ENCODE peak calls at places on chromosome 13, in nine cellular contexts. One of them, this sample, is unnamed.

GRCh38 chr13:49499889-49500660 is 4.3 kb downstream of the PHF11 start:
- DNase-seq in cardiac muscle cell: no peak
- DNase-seq in choroid plexus epithelial cell: peak
- DNase-seq in AG09319: peak
- DNase-seq in IMR-90: peak
- DNase-seq in nephron progenitor cell: no peak
- DNase-seq in A549: no peak
- DNase-seq in endodermal cell: no peak
- DNase-seq in fibroblast of villous mesenchyme: peak
- DNase-seq in this sample: no peak

GRCh38 chr13:72565893-72566292 is 161.5 kb downstream of the MZT1 start:
- DNase-seq in fibroblast of villous mesenchyme: peak
- DNase-seq in A549: peak
- DNase-seq in endodermal cell: no peak
- DNase-seq in cardiac muscle cell: peak
- DNase-seq in IMR-90: peak
- DNase-seq in AG09319: no peak
- DNase-seq in choroid plexus epithelial cell: peak
- DNase-seq in nephron progenitor cell: peak
- DNase-seq in this sample: no peak

GRCh38 chr13:28499579-28499978 is 4.7 kb upstream of the FLT1 start:
- DNase-seq in cardiac muscle cell: no peak
- DNase-seq in choroid plexus epithelial cell: no peak
- DNase-seq in A549: no peak
- DNase-seq in fibroblast of villous mesenchyme: peak
- DNase-seq in nephron progenitor cell: no peak
- DNase-seq in endodermal cell: no peak
- DNase-seq in AG09319: no peak
- DNase-seq in IMR-90: peak
- DNase-seq in this sample: no peak

GRCh38 chr13:32036762-32037161 is 5.2 kb downstream of the FRY start:
- DNase-seq in cardiac muscle cell: no peak
- DNase-seq in fibroblast of villous mesenchyme: no peak
- DNase-seq in choroid plexus epithelial cell: no peak
- DNase-seq in IMR-90: no peak
- DNase-seq in endodermal cell: no peak
- DNase-seq in nephron progenitor cell: no peak
- DNase-seq in AG09319: no peak
- DNase-seq in A549: no peak
- DNase-seq in this sample: no peak

GRCh38 chr13:102648046-102648445 is 46.8 kb downstream of the METTL21C start:
- DNase-seq in fibroblast of villous mesenchyme: no peak
- DNase-seq in A549: no peak
- DNase-seq in choroid plexus epithelial cell: no peak
- DNase-seq in nephron progenitor cell: no peak
- DNase-seq in endodermal cell: no peak
- DNase-seq in AG09319: no peak
- DNase-seq in cardiac muscle cell: no peak
- DNase-seq in IMR-90: no peak
- DNase-seq in this sample: no peak

GRCh38 chr13:102726430-102726829 is 31.6 kb upstream of the METTL21C start:
- DNase-seq in IMR-90: no peak
- DNase-seq in A549: peak
- DNase-seq in nephron progenitor cell: no peak
- DNase-seq in choroid plexus epithelial cell: peak
- DNase-seq in AG09319: no peak
- DNase-seq in endodermal cell: no peak
- DNase-seq in fibroblast of villous mesenchyme: peak
- DNase-seq in cardiac muscle cell: no peak
- DNase-seq in this sample: peak

GRCh38 chr13:62251734-62252133 is 836.1 kb upstream of the PCDH20 start:
- DNase-seq in AG09319: no peak
- DNase-seq in cardiac muscle cell: no peak
- DNase-seq in fibroblast of villous mesenchyme: no peak
- DNase-seq in IMR-90: no peak
- DNase-seq in choroid plexus epithelial cell: no peak
- DNase-seq in A549: no peak
- DNase-seq in endodermal cell: no peak
- DNase-seq in nephron progenitor cell: no peak
- DNase-seq in this sample: no peak

GRCh38 chr13:99158846-99159245 is 41.8 kb upstream of the UBAC2 start:
- DNase-seq in IMR-90: no peak
- DNase-seq in A549: no peak
- DNase-seq in choroid plexus epithelial cell: no peak
- DNase-seq in endodermal cell: no peak
- DNase-seq in fibroblast of villous mesenchyme: no peak
- DNase-seq in AG09319: no peak
- DNase-seq in cardiac muscle cell: peak
- DNase-seq in nephron progenitor cell: no peak
- DNase-seq in this sample: no peak

GRCh38 chr13:112510002-112510780 is 77.8 kb downstream of the TUBGCP3 start:
- DNase-seq in IMR-90: peak
- DNase-seq in fibroblast of villous mesenchyme: peak
- DNase-seq in cardiac muscle cell: peak
- DNase-seq in choroid plexus epithelial cell: peak
- DNase-seq in endodermal cell: peak
- DNase-seq in AG09319: peak
- DNase-seq in A549: peak
- DNase-seq in nephron progenitor cell: peak
- DNase-seq in this sample: peak

GRCh38 chr13:102191951-102192461 is 209.8 kb downstream of the FGF14 start:
- DNase-seq in choroid plexus epithelial cell: peak
- DNase-seq in endodermal cell: no peak
- DNase-seq in nephron progenitor cell: no peak
- DNase-seq in fibroblast of villous mesenchyme: peak
- DNase-seq in A549: no peak
- DNase-seq in cardiac muscle cell: no peak
- DNase-seq in IMR-90: peak
- DNase-seq in AG09319: no peak
- DNase-seq in this sample: no peak

GRCh38 chr13:99357149-99357596 is 50.0 kb upstream of the GPR183 start:
- DNase-seq in fibroblast of villous mesenchyme: peak
- DNase-seq in endodermal cell: no peak
- DNase-seq in AG09319: peak
- DNase-seq in choroid plexus epithelial cell: peak
- DNase-seq in A549: no peak
- DNase-seq in nephron progenitor cell: no peak
- DNase-seq in cardiac muscle cell: no peak
- DNase-seq in IMR-90: peak
- DNase-seq in this sample: peak

GRCh38 chr13:97212540-97213146 is 9.5 kb upstream of the MBNL2 start:
- DNase-seq in AG09319: no peak
- DNase-seq in fibroblast of villous mesenchyme: peak
- DNase-seq in nephron progenitor cell: no peak
- DNase-seq in endodermal cell: peak
- DNase-seq in A549: peak
- DNase-seq in cardiac muscle cell: no peak
- DNase-seq in IMR-90: peak
- DNase-seq in choroid plexus epithelial cell: peak
- DNase-seq in this sample: no peak
- TF ChIP-seq CTCF in AG09319: peak
- TF ChIP-seq CTCF in fibroblast of villous mesenchyme: peak
- TF ChIP-seq CTCF in nephron progenitor cell: peak
- TF ChIP-seq CTCF in endodermal cell: peak
- TF ChIP-seq CTCF in A549: peak
- TF ChIP-seq CTCF in cardiac muscle cell: peak
- TF ChIP-seq CTCF in IMR-90: peak
- TF ChIP-seq CTCF in choroid plexus epithelial cell: peak
- TF ChIP-seq CTCF in this sample: peak

DNA sequence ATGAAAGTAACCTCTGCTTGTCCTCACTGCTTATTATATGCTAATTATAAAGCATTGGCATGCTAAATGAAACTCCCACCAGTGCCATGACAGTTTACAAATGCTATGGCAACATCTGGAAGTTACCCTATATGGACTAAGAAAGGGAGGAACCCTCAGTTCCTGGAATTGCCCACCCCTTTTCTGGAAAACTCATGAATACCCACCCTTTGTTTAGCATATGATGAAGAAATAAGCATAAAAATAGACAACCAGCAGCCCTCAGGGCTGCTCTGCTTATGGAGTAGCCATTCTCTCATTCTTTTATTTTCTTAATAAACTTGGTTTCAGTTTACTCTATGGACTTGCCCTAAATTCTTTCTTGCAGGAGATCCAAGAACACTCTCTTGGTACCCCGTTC is 269.8 kb downstream of the OLFM4 start:
- DNase-seq in choroid plexus epithelial cell: no peak
- DNase-seq in nephron progenitor cell: no peak
- DNase-seq in AG09319: no peak
- DNase-seq in A549: no peak
- DNase-seq in fibroblast of villous mesenchyme: no peak
- DNase-seq in IMR-90: no peak
- DNase-seq in cardiac muscle cell: no peak
- DNase-seq in endodermal cell: no peak
- DNase-seq in this sample: no peak
- TF ChIP-seq CTCF in choroid plexus epithelial cell: no peak
- TF ChIP-seq CTCF in nephron progenitor cell: no peak
- TF ChIP-seq CTCF in AG09319: no peak
- TF ChIP-seq CTCF in A549: no peak
- TF ChIP-seq CTCF in fibroblast of villous mesenchyme: no peak
- TF ChIP-seq CTCF in IMR-90: no peak
- TF ChIP-seq CTCF in cardiac muscle cell: no peak
- TF ChIP-seq CTCF in endodermal cell: no peak
- TF ChIP-seq CTCF in this sample: no peak

DNA sequence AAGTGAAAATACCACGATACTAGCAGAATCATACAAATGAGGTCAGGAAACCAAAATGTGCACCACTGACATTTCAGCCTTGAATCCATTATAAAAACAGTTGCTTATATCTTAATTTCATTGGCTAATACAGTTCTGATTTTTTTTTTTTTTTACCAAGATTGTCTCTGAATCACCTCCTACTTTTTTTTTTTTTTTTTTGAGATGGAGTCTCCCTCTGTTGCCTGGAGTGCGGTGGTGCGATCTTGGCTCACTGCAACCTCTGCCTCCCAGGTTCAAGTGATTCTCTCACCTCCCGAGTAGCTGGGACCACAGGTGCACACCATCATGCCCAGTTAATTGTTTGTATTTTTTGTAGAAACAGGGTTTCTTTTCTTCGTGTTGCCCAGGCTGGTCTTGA is 270.2 kb downstream of the LMO7 start:
- DNase-seq in fibroblast of villous mesenchyme: no peak
- DNase-seq in AG09319: no peak
- DNase-seq in endodermal cell: peak
- DNase-seq in nephron progenitor cell: no peak
- DNase-seq in cardiac muscle cell: no peak
- DNase-seq in A549: no peak
- DNase-seq in IMR-90: no peak
- DNase-seq in choroid plexus epithelial cell: no peak
- DNase-seq in this sample: peak
- TF ChIP-seq CTCF in fibroblast of villous mesenchyme: no peak
- TF ChIP-seq CTCF in AG09319: no peak
- TF ChIP-seq CTCF in endodermal cell: peak
- TF ChIP-seq CTCF in nephron progenitor cell: no peak
- TF ChIP-seq CTCF in cardiac muscle cell: no peak
- TF ChIP-seq CTCF in A549: no peak
- TF ChIP-seq CTCF in IMR-90: no peak
- TF ChIP-seq CTCF in choroid plexus epithelial cell: no peak
- TF ChIP-seq CTCF in this sample: no peak

DNA sequence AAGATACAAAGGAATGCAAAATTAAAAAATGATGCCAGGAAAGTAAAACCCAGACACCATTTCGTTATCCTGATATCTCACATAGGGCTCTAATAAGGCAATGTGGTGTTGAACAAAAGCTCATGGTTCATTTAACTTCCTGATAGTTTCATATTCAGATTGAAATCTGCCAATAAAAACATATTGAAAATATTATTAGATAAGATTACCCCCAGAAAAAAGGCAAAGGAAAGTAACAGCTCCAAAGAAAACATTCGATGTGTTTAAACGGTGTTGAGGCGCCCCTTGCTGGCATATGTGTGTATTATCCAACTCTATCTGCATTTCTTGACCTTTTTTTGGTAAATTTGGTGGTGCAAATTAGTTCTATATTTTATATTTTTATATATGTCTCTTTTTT is 75.9 kb downstream of the ESD start:
- DNase-seq in endodermal cell: peak
- DNase-seq in IMR-90: peak
- DNase-seq in nephron progenitor cell: peak
- DNase-seq in AG09319: peak
- DNase-seq in cardiac muscle cell: peak
- DNase-seq in fibroblast of villous mesenchyme: peak
- DNase-seq in choroid plexus epithelial cell: peak
- DNase-seq in A549: peak
- DNase-seq in this sample: peak
- TF ChIP-seq CTCF in endodermal cell: peak
- TF ChIP-seq CTCF in IMR-90: peak
- TF ChIP-seq CTCF in nephron progenitor cell: peak
- TF ChIP-seq CTCF in AG09319: peak
- TF ChIP-seq CTCF in cardiac muscle cell: peak
- TF ChIP-seq CTCF in fibroblast of villous mesenchyme: peak
- TF ChIP-seq CTCF in choroid plexus epithelial cell: peak
- TF ChIP-seq CTCF in A549: peak
- TF ChIP-seq CTCF in this sample: peak

GRCh38 chr13:51923983-51924539 is 62.3 kb downstream of the CCDC70 start:
- DNase-seq in choroid plexus epithelial cell: no peak
- DNase-seq in AG09319: no peak
- DNase-seq in endodermal cell: peak
- DNase-seq in IMR-90: no peak
- DNase-seq in fibroblast of villous mesenchyme: no peak
- DNase-seq in A549: peak
- DNase-seq in cardiac muscle cell: no peak
- DNase-seq in nephron progenitor cell: no peak
- DNase-seq in this sample: peak
- TF ChIP-seq CTCF in choroid plexus epithelial cell: peak
- TF ChIP-seq CTCF in AG09319: peak
- TF ChIP-seq CTCF in endodermal cell: peak
- TF ChIP-seq CTCF in IMR-90: peak
- TF ChIP-seq CTCF in fibroblast of villous mesenchyme: peak
- TF ChIP-seq CTCF in A549: no peak
- TF ChIP-seq CTCF in cardiac muscle cell: peak
- TF ChIP-seq CTCF in nephron progenitor cell: peak
- TF ChIP-seq CTCF in this sample: peak

This sample was measured in activated CD8-positive, alpha-beta T cell treated with anti-CD3 and anti-CD28 coated beads for 36 hours.